ENCODE peak calls at places on chromosomes 4 and X, in six cellular contexts. B is astrocyte of the spinal cord, L is Calu3, T is activated B cell treated with CpG ODN at 0.5 μM for 24 hours, X is choroid plexus epithelial cell, U is fibroblast of lung. V is an unnamed sample.

GRCh38 chr4:26746742-26747351 is 113.8 kb upstream of the STIM2 start:
- DNase-seq in X (no peak), T (no peak), U (peak; percentile 26), B (no peak), L (no peak), V (no peak)

GRCh38 chr4:81648576-81649272 is 177.0 kb upstream of the RASGEF1B start:
- DNase-seq in U (peak; percentile 55), L (no peak), B (peak; percentile 28), T (no peak), X (peak; percentile 35), V (no peak)

GRCh38 chr4:7905461-7905915 is 34.2 kb downstream of the AFAP1 start:
- DNase-seq in L (no peak), T (no peak), X (peak; percentile 49), U (peak; percentile 74), B (peak; percentile 59), V (no peak)

GRCh38 chrX:150517303-150517896 is 51.0 kb upstream of the MTM1 start:
- DNase-seq in X (peak; percentile 69), T (no peak), B (no peak), L (no peak), U (no peak), V (no peak)

GRCh38 chr4:164501074-164501473 is 252.9 kb upstream of the SMIM31 start:
- DNase-seq in B (peak; percentile 44), T (no peak), X (peak; percentile 8), U (peak; percentile 83), L (no peak), V (no peak)

GRCh38 chrX:47563801-47564315 is 2.9 kb downstream of the ARAF start:
- DNase-seq in T (no peak), U (peak; percentile 68), X (peak; percentile 79), L (no peak), B (no peak), V (no peak)

GRCh38 chrX:25004040-25004439 is 11.7 kb downstream of the ARX start:
- DNase-seq in B (no peak), T (no peak), U (no peak), X (no peak), L (no peak), V (no peak)

GRCh38 chr4:10535900-10536299 is 78.7 kb upstream of the ZNF518B start:
- DNase-seq in U (no peak), L (no peak), X (no peak), B (no peak), T (no peak), V (no peak)

GRCh38 chr4:13920901-13921300 is 293.4 kb upstream of the BOD1L1 start:
- DNase-seq in L (peak; percentile 42), U (peak; percentile 100), T (no peak), B (peak; percentile 100), X (peak; percentile 99), V (no peak)

GRCh38 chr4:79864470-79865190 is 208.4 kb downstream of the ANTXR2 start:
- DNase-seq in U (peak; percentile 27), L (no peak), T (no peak), B (no peak), X (peak; percentile 33), V (no peak)

GRCh38 chrX:41481264-41482109 is 34.3 kb downstream of the NYX start:
- DNase-seq in T (no peak), L (no peak), X (no peak), U (no peak), B (no peak), V (no peak)

GRCh38 chrX:153692003-153692402 is 4.3 kb downstream of the SLC6A8 start:
- DNase-seq in U (no peak), L (no peak), B (no peak), T (no peak), X (no peak), V (no peak)

GRCh38 chr4:188714907-188715306 is 575.7 kb downstream of the TRIML1 start:
- DNase-seq in L (no peak), B (peak; percentile 58), X (peak; percentile 46), T (no peak), U (peak; percentile 20), V (no peak)

GRCh38 chrX:13389501-13389900 is 69.6 kb upstream of the ATXN3L start:
- DNase-seq in B (no peak), X (no peak), T (no peak), L (no peak), U (no peak), V (no peak)

GRCh38 chr4:184792950-184793555 is 32.7 kb downstream of the ACSL1 start:
- DNase-seq in T (no peak), X (peak; percentile 98), U (peak; percentile 97), L (no peak), B (peak; percentile 97), V (no peak)

GRCh38 chrX:69968956-69969355 is 80.8 kb downstream of the AWAT2 start:
- DNase-seq in B (no peak), T (no peak), L (no peak), X (peak; percentile 5), U (no peak), V (no peak)

GRCh38 chr4:25449270-25449669 is 72.2 kb downstream of the ANAPC4 start:
- DNase-seq in U (peak; percentile 12), X (no peak), B (no peak), L (no peak), T (no peak), V (no peak)

GRCh38 chrX:69152398-69152797 is 12.9 kb downstream of the PJA1 start:
- DNase-seq in X (no peak), U (no peak), L (peak; percentile 63), B (no peak), T (no peak), V (no peak)

GRCh38 chrX:136525738-136526606 is 6.0 kb upstream of the VGLL1 start:
- DNase-seq in T (no peak), U (peak; percentile 84), X (peak; percentile 94), L (peak; percentile 58), B (peak; percentile 84), V (no peak)

DNA sequence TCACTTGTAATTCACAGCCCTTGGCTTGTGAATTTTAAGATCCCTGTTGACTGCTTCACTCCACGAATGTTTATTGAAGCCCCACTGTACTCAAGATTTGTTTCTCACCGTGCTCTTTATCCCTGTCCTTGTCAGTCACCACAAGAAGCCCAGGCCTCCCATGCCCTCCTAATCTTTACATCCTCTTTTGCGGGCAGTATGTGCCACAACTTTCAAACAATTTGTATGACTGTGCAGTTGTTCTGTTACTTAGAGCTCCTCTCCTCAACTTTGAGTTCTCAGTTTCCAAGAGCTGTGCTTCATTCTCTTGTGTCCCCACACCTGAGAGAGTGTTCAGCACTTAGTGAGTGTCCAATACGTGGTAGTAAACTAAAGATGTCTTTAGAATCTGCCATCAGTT is 467.7 kb downstream of the NKX6-1 start:
- DNase-seq in B (no peak), T (no peak), U (no peak), X (no peak), L (no peak), V (no peak)
- TF ChIP-seq CTCF in B (no peak), T (no peak), U (no peak), X (no peak), L (no peak), V (no peak)

GRCh38 chr4:139624441-139625130 is 41.0 kb upstream of the MGST2 start:
- DNase-seq in B (no peak), U (no peak), L (no peak), X (no peak), T (no peak), V (no peak)

GRCh38 chr4:139625487-139625886 is 40.1 kb upstream of the MGST2 start:
- DNase-seq in U (no peak), X (no peak), B (no peak), T (no peak), L (no peak), V (no peak)

GRCh38 chr4:139622856-139623255 is 42.8 kb upstream of the MGST2 start:
- DNase-seq in X (no peak), B (no peak), U (no peak), L (no peak), T (no peak), V (no peak)

GRCh38 chr4:139617702-139618490 is 47.7 kb upstream of the MGST2 start:
- DNase-seq in T (no peak), X (peak; percentile 38), L (no peak), B (no peak), U (no peak), V (no peak)

DNA sequence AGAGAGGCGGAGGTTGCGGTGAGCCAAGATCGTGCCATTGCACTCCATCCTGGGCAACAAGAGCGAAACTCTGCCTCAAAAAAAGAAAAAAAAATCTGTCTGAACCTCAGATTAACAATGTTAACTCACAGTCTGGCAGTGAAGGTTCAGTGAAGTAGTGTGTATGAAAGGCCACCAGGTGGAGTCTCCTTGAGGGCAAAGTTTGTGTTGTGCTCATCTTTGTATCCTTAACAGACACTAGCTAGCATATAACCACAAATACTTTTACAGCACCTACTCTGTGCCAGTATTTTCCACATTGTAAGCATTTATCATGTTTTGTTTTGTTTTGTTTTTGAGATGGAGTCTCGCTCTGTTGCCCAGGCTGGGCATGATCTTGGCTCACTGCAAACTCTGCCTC is 46.0 kb upstream of the MGST2 start:
- DNase-seq in T (no peak), B (no peak), X (peak; percentile 58), L (peak; percentile 8), U (peak; percentile 16), V (no peak)
- TF ChIP-seq CTCF in T (no peak), B (peak; percentile 62), X (peak; percentile 71), L (peak; percentile 19), U (peak; percentile 42), V (no peak)

GRCh38 chr4:64533637-64534036 is 124.4 kb upstream of the TECRL start:
- DNase-seq in B (no peak), L (no peak), X (no peak), T (no peak), U (no peak), V (no peak)

GRCh38 chr4:64533159-64533558 is 123.9 kb upstream of the TECRL start:
- DNase-seq in B (no peak), L (no peak), X (no peak), T (no peak), U (no peak), V (no peak)

GRCh38 chr4:64539234-64539849 is 130.1 kb upstream of the TECRL start:
- DNase-seq in B (peak; percentile 68), L (peak; percentile 41), T (no peak), U (peak; percentile 51), X (peak; percentile 83), V (no peak)

DNA sequence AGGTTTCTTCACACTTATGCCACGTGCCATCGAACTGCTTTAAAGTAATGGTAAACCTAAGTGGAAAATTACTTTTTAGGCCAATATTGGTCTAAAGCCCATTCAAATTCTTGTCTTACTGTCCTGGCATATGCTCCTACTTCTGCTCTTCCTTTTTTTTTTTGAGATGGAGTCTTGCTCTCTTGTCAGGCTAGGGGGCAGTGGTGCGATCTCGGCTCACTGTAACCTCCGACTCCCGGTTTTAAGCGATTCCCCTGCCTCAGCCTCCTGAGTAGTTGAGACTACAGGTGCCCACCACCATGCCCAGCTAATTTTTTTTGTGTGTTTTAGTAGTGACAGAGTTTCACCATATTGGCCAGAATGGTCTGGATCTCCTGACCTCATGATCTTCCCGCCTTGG is 129.0 kb upstream of the TECRL start:
- DNase-seq in B (no peak), T (no peak), X (no peak), L (no peak), U (no peak), V (no peak)
- TF ChIP-seq CTCF in B (no peak), T (no peak), X (no peak), L (no peak), U (no peak), V (no peak)

GRCh38 chr4:92299152-92299551 is 4.6 kb upstream of the GRID2 start:
- DNase-seq in X (peak; percentile 42), U (peak; percentile 11), T (no peak), B (peak; percentile 23), L (no peak), V (no peak)
- TF ChIP-seq CTCF in X (peak; percentile 51), U (peak; percentile 54), T (no peak), B (peak; percentile 45), L (no peak), V (no peak)

GRCh38 chr4:102263024-102263787 is 82.1 kb downstream of the SLC39A8 start:
- DNase-seq in L (peak; percentile 6), U (peak; percentile 64), X (peak; percentile 74), B (peak; percentile 61), T (no peak), V (no peak)
- TF ChIP-seq CTCF in L (peak; percentile 13), U (peak; percentile 52), X (peak; percentile 67), B (peak; percentile 56), T (peak; percentile 25), V (peak; percentile 15)

V was measured in omental fat pad.